ENCODE peak calls at places on chromosomes 6 and 20, in ten cellular contexts. One of them, this sample, is unnamed.

GRCh38 chr20:9068896-9069663 is at the start of gene PLCB4:
- DNase-seq in neural crest cell: peak
- DNase-seq in heart left ventricle: peak
- DNase-seq in A549: peak
- DNase-seq in nephron progenitor cell: no peak
- DNase-seq in activated B cell treated with CpG ODN at 0.5 μM for 24 hours: no peak
- DNase-seq in AG04450: no peak
- DNase-seq in foreskin fibroblast: peak
- DNase-seq in Calu3: peak
- DNase-seq in mesothelial cell of epicardium: peak
- DNase-seq in this sample: peak

GRCh38 chr20:38290829-38291581 is 13.0 kb upstream of the BPI start:
- DNase-seq in A549: peak
- DNase-seq in AG04450: peak
- DNase-seq in mesothelial cell of epicardium: no peak
- DNase-seq in foreskin fibroblast: peak
- DNase-seq in nephron progenitor cell: peak
- DNase-seq in heart left ventricle: peak
- DNase-seq in Calu3: peak
- DNase-seq in activated B cell treated with CpG ODN at 0.5 μM for 24 hours: no peak
- DNase-seq in neural crest cell: peak
- DNase-seq in this sample: peak

GRCh38 chr6:11851405-11851804 is 72.8 kb upstream of the ADTRP start:
- DNase-seq in neural crest cell: no peak
- DNase-seq in AG04450: no peak
- DNase-seq in A549: no peak
- DNase-seq in mesothelial cell of epicardium: no peak
- DNase-seq in activated B cell treated with CpG ODN at 0.5 μM for 24 hours: no peak
- DNase-seq in heart left ventricle: no peak
- DNase-seq in Calu3: no peak
- DNase-seq in nephron progenitor cell: no peak
- DNase-seq in foreskin fibroblast: peak
- DNase-seq in this sample: no peak

GRCh38 chr6:75381878-75382633 is 97.5 kb upstream of the TMEM30A start:
- DNase-seq in nephron progenitor cell: no peak
- DNase-seq in A549: no peak
- DNase-seq in foreskin fibroblast: peak
- DNase-seq in neural crest cell: no peak
- DNase-seq in mesothelial cell of epicardium: no peak
- DNase-seq in Calu3: no peak
- DNase-seq in activated B cell treated with CpG ODN at 0.5 μM for 24 hours: no peak
- DNase-seq in heart left ventricle: no peak
- DNase-seq in AG04450: no peak
- DNase-seq in this sample: no peak

GRCh38 chr20:16929756-16930155 is 181.6 kb downstream of the OTOR start:
- DNase-seq in mesothelial cell of epicardium: no peak
- DNase-seq in activated B cell treated with CpG ODN at 0.5 μM for 24 hours: no peak
- DNase-seq in AG04450: no peak
- DNase-seq in heart left ventricle: no peak
- DNase-seq in A549: no peak
- DNase-seq in Calu3: no peak
- DNase-seq in foreskin fibroblast: peak
- DNase-seq in nephron progenitor cell: no peak
- DNase-seq in neural crest cell: no peak
- DNase-seq in this sample: no peak

GRCh38 chr6:51541847-51542246 is 545.6 kb downstream of the PKHD1 start:
- DNase-seq in activated B cell treated with CpG ODN at 0.5 μM for 24 hours: no peak
- DNase-seq in nephron progenitor cell: no peak
- DNase-seq in AG04450: no peak
- DNase-seq in heart left ventricle: no peak
- DNase-seq in mesothelial cell of epicardium: no peak
- DNase-seq in foreskin fibroblast: no peak
- DNase-seq in A549: no peak
- DNase-seq in Calu3: no peak
- DNase-seq in neural crest cell: peak
- DNase-seq in this sample: no peak

GRCh38 chr20:55069951-55070350 is 594.6 kb downstream of the DOK5 start:
- DNase-seq in foreskin fibroblast: no peak
- DNase-seq in AG04450: no peak
- DNase-seq in neural crest cell: no peak
- DNase-seq in A549: no peak
- DNase-seq in mesothelial cell of epicardium: no peak
- DNase-seq in activated B cell treated with CpG ODN at 0.5 μM for 24 hours: no peak
- DNase-seq in Calu3: no peak
- DNase-seq in heart left ventricle: no peak
- DNase-seq in nephron progenitor cell: no peak
- DNase-seq in this sample: no peak

GRCh38 chr6:131231103-131231502 is 95.8 kb downstream of the AKAP7 start:
- DNase-seq in AG04450: no peak
- DNase-seq in activated B cell treated with CpG ODN at 0.5 μM for 24 hours: no peak
- DNase-seq in A549: no peak
- DNase-seq in neural crest cell: no peak
- DNase-seq in heart left ventricle: no peak
- DNase-seq in foreskin fibroblast: no peak
- DNase-seq in mesothelial cell of epicardium: no peak
- DNase-seq in Calu3: no peak
- DNase-seq in nephron progenitor cell: no peak
- DNase-seq in this sample: no peak

GRCh38 chr20:32536861-32537656 is 48.1 kb downstream of the NOL4L start:
- DNase-seq in Calu3: peak
- DNase-seq in mesothelial cell of epicardium: peak
- DNase-seq in neural crest cell: no peak
- DNase-seq in foreskin fibroblast: no peak
- DNase-seq in nephron progenitor cell: no peak
- DNase-seq in heart left ventricle: no peak
- DNase-seq in AG04450: no peak
- DNase-seq in activated B cell treated with CpG ODN at 0.5 μM for 24 hours: peak
- DNase-seq in A549: no peak
- DNase-seq in this sample: peak

GRCh38 chr6:105893741-105894140 is 192.4 kb upstream of the PRDM1 start:
- DNase-seq in mesothelial cell of epicardium: no peak
- DNase-seq in heart left ventricle: no peak
- DNase-seq in AG04450: no peak
- DNase-seq in neural crest cell: no peak
- DNase-seq in nephron progenitor cell: no peak
- DNase-seq in activated B cell treated with CpG ODN at 0.5 μM for 24 hours: no peak
- DNase-seq in Calu3: no peak
- DNase-seq in foreskin fibroblast: no peak
- DNase-seq in A549: no peak
- DNase-seq in this sample: no peak

GRCh38 chr6:130001229-130001554 is 17.2 kb upstream of the L3MBTL3 start:
- DNase-seq in activated B cell treated with CpG ODN at 0.5 μM for 24 hours: no peak
- DNase-seq in nephron progenitor cell: no peak
- DNase-seq in A549: no peak
- DNase-seq in neural crest cell: no peak
- DNase-seq in mesothelial cell of epicardium: no peak
- DNase-seq in AG04450: no peak
- DNase-seq in Calu3: no peak
- DNase-seq in heart left ventricle: no peak
- DNase-seq in foreskin fibroblast: no peak
- DNase-seq in this sample: no peak

GRCh38 chr6:18226451-18226850 is 37.9 kb downstream of the DEK start:
- DNase-seq in AG04450: peak
- DNase-seq in heart left ventricle: no peak
- DNase-seq in neural crest cell: no peak
- DNase-seq in activated B cell treated with CpG ODN at 0.5 μM for 24 hours: no peak
- DNase-seq in Calu3: no peak
- DNase-seq in mesothelial cell of epicardium: no peak
- DNase-seq in nephron progenitor cell: no peak
- DNase-seq in foreskin fibroblast: peak
- DNase-seq in A549: no peak
- DNase-seq in this sample: no peak

GRCh38 chr6:157274471-157275226 is 48.7 kb downstream of the TMEM242 start:
- DNase-seq in activated B cell treated with CpG ODN at 0.5 μM for 24 hours: peak
- DNase-seq in mesothelial cell of epicardium: peak
- DNase-seq in heart left ventricle: peak
- DNase-seq in AG04450: no peak
- DNase-seq in foreskin fibroblast: peak
- DNase-seq in nephron progenitor cell: peak
- DNase-seq in neural crest cell: peak
- DNase-seq in Calu3: peak
- DNase-seq in A549: peak
- DNase-seq in this sample: peak

GRCh38 chr6:82073484-82073883 is 174.1 kb downstream of the IBTK start:
- DNase-seq in foreskin fibroblast: no peak
- DNase-seq in AG04450: no peak
- DNase-seq in Calu3: no peak
- DNase-seq in activated B cell treated with CpG ODN at 0.5 μM for 24 hours: no peak
- DNase-seq in heart left ventricle: no peak
- DNase-seq in nephron progenitor cell: no peak
- DNase-seq in A549: no peak
- DNase-seq in mesothelial cell of epicardium: no peak
- DNase-seq in neural crest cell: no peak
- DNase-seq in this sample: no peak

GRCh38 chr6:32188381-32189081 is 1.5 kb downstream of the PBX2 start:
- DNase-seq in AG04450: no peak
- DNase-seq in Calu3: no peak
- DNase-seq in neural crest cell: no peak
- DNase-seq in foreskin fibroblast: peak
- DNase-seq in nephron progenitor cell: no peak
- DNase-seq in mesothelial cell of epicardium: no peak
- DNase-seq in A549: no peak
- DNase-seq in activated B cell treated with CpG ODN at 0.5 μM for 24 hours: no peak
- DNase-seq in heart left ventricle: no peak
- DNase-seq in this sample: no peak

GRCh38 chr6:145761584-145761983 is 26.3 kb upstream of the EPM2A start:
- DNase-seq in A549: no peak
- DNase-seq in foreskin fibroblast: no peak
- DNase-seq in Calu3: no peak
- DNase-seq in activated B cell treated with CpG ODN at 0.5 μM for 24 hours: no peak
- DNase-seq in AG04450: no peak
- DNase-seq in neural crest cell: no peak
- DNase-seq in nephron progenitor cell: no peak
- DNase-seq in mesothelial cell of epicardium: no peak
- DNase-seq in heart left ventricle: no peak
- DNase-seq in this sample: no peak

GRCh38 chr6:145758086-145758485 is 22.8 kb upstream of the EPM2A start:
- DNase-seq in nephron progenitor cell: no peak
- DNase-seq in AG04450: no peak
- DNase-seq in mesothelial cell of epicardium: no peak
- DNase-seq in heart left ventricle: no peak
- DNase-seq in Calu3: no peak
- DNase-seq in activated B cell treated with CpG ODN at 0.5 μM for 24 hours: no peak
- DNase-seq in A549: no peak
- DNase-seq in foreskin fibroblast: no peak
- DNase-seq in neural crest cell: no peak
- DNase-seq in this sample: no peak

GRCh38 chr6:145763742-145764141 is 28.4 kb upstream of the EPM2A start:
- DNase-seq in nephron progenitor cell: no peak
- DNase-seq in activated B cell treated with CpG ODN at 0.5 μM for 24 hours: no peak
- DNase-seq in mesothelial cell of epicardium: no peak
- DNase-seq in foreskin fibroblast: no peak
- DNase-seq in A549: no peak
- DNase-seq in Calu3: no peak
- DNase-seq in heart left ventricle: no peak
- DNase-seq in AG04450: no peak
- DNase-seq in neural crest cell: no peak
- DNase-seq in this sample: no peak
- TF ChIP-seq CTCF in nephron progenitor cell: no peak
- TF ChIP-seq CTCF in activated B cell treated with CpG ODN at 0.5 μM for 24 hours: no peak
- TF ChIP-seq CTCF in mesothelial cell of epicardium: no peak
- TF ChIP-seq CTCF in foreskin fibroblast: no peak
- TF ChIP-seq CTCF in A549: no peak
- TF ChIP-seq CTCF in Calu3: no peak
- TF ChIP-seq CTCF in heart left ventricle: no peak
- TF ChIP-seq CTCF in AG04450: no peak
- TF ChIP-seq CTCF in neural crest cell: no peak
- TF ChIP-seq CTCF in this sample: no peak

GRCh38 chr20:35342154-35342769 is 50.0 kb upstream of the FAM83C start:
- DNase-seq in heart left ventricle: no peak
- DNase-seq in nephron progenitor cell: no peak
- DNase-seq in activated B cell treated with CpG ODN at 0.5 μM for 24 hours: no peak
- DNase-seq in foreskin fibroblast: peak
- DNase-seq in Calu3: no peak
- DNase-seq in neural crest cell: no peak
- DNase-seq in A549: no peak
- DNase-seq in mesothelial cell of epicardium: no peak
- DNase-seq in AG04450: no peak
- DNase-seq in this sample: peak
- TF ChIP-seq CTCF in heart left ventricle: no peak
- TF ChIP-seq CTCF in nephron progenitor cell: no peak
- TF ChIP-seq CTCF in activated B cell treated with CpG ODN at 0.5 μM for 24 hours: no peak
- TF ChIP-seq CTCF in foreskin fibroblast: peak
- TF ChIP-seq CTCF in Calu3: no peak
- TF ChIP-seq CTCF in neural crest cell: peak
- TF ChIP-seq CTCF in A549: no peak
- TF ChIP-seq CTCF in mesothelial cell of epicardium: no peak
- TF ChIP-seq CTCF in AG04450: peak
- TF ChIP-seq CTCF in this sample: peak

GRCh38 chr20:43723735-43724134 is 3.1 kb downstream of the GTSF1L start:
- DNase-seq in AG04450: no peak
- DNase-seq in activated B cell treated with CpG ODN at 0.5 μM for 24 hours: no peak
- DNase-seq in mesothelial cell of epicardium: no peak
- DNase-seq in foreskin fibroblast: no peak
- DNase-seq in neural crest cell: no peak
- DNase-seq in A549: no peak
- DNase-seq in heart left ventricle: no peak
- DNase-seq in Calu3: no peak
- DNase-seq in nephron progenitor cell: no peak
- DNase-seq in this sample: no peak
- TF ChIP-seq CTCF in AG04450: no peak
- TF ChIP-seq CTCF in activated B cell treated with CpG ODN at 0.5 μM for 24 hours: no peak
- TF ChIP-seq CTCF in mesothelial cell of epicardium: no peak
- TF ChIP-seq CTCF in foreskin fibroblast: no peak
- TF ChIP-seq CTCF in neural crest cell: no peak
- TF ChIP-seq CTCF in A549: no peak
- TF ChIP-seq CTCF in heart left ventricle: no peak
- TF ChIP-seq CTCF in Calu3: no peak
- TF ChIP-seq CTCF in nephron progenitor cell: no peak
- TF ChIP-seq CTCF in this sample: no peak

DNA sequence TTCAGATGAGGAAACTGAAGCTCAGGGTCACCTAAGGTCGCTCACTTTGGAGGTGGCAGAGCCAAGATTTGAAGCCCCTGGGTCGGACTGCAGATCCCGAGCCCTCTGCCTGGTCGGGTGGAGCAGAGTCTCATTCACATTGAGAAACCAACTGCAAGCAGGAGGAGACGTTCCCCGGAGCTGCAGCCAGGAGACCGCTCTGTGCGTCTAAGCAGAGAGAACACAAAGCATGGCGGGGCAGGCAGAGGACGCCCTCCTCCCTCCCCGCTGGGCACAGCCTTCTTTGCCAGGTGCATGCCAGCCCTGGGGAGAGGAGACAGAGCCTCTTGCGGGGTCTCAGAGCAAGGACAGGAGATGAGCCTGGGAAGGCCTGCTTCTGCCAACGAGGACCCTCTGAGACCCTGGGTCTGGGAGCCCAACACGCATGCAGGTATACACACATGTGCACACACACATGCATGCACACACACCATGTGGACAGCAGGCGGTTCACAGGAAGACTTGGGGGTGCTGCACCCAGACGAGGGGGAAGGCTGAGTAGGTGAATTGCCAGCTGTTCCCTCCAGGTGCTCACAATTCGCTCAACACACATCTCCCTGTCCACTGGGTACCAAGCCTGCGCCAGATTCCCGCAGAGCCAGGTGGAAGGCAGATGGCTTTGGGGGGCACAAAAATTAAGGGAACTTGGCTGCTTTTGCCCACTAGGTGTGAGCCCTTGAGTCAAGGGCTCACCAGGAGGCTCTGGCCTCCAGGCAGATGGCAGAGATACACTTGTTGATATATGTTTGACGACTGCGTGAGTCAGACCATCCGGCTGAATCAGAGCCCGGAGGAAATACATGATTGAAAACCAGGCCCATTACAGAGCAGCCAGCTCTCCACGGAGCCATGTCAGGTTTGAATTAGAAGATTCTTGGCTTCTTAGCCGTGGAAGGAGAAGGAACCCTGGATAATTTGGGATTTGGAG is 5.5 kb upstream of the NTSR1 start:
- DNase-seq in Calu3: peak
- DNase-seq in heart left ventricle: no peak
- DNase-seq in foreskin fibroblast: peak
- DNase-seq in mesothelial cell of epicardium: no peak
- DNase-seq in AG04450: peak
- DNase-seq in activated B cell treated with CpG ODN at 0.5 μM for 24 hours: no peak
- DNase-seq in A549: peak
- DNase-seq in neural crest cell: no peak
- DNase-seq in nephron progenitor cell: no peak
- DNase-seq in this sample: no peak
- TF ChIP-seq CTCF in Calu3: peak
- TF ChIP-seq CTCF in heart left ventricle: no peak
- TF ChIP-seq CTCF in foreskin fibroblast: peak
- TF ChIP-seq CTCF in mesothelial cell of epicardium: no peak
- TF ChIP-seq CTCF in AG04450: peak
- TF ChIP-seq CTCF in activated B cell treated with CpG ODN at 0.5 μM for 24 hours: no peak
- TF ChIP-seq CTCF in A549: peak
- TF ChIP-seq CTCF in neural crest cell: no peak
- TF ChIP-seq CTCF in nephron progenitor cell: no peak
- TF ChIP-seq CTCF in this sample: peak

This sample was measured in Caco-2.